ENCODE peak calls at places on chromosomes 7 and 10, in ten cellular contexts. M is neuronal stem cell; Z is HFF-Myc; C is GM23338; V is CD4-positive, CD25-positive, alpha-beta regulatory T cell; T is lower lobe of right lung; R is upper lobe of right lung; Y is transverse colon; J is small intestine; U is cardiac fibroblast. O is an unnamed sample.

GRCh38 chr7:65438593-65438992 is 64.9 kb downstream of the ZNF92 start:
- DNase-seq in U (peak; percentile 95), T (no peak), C (no peak), J (no peak), V (no peak), M (no peak), R (no peak), Z (peak; percentile 36), Y (no peak), O (no peak)

GRCh38 chr10:60747817-60748469 is 30.3 kb upstream of the CDK1 start:
- DNase-seq in Y (no peak), U (no peak), V (no peak), R (no peak), Z (no peak), C (no peak), M (no peak), J (no peak), T (no peak), O (no peak)

GRCh38 chr7:155692317-155692716 is 47.9 kb downstream of the RBM33 start:
- DNase-seq in U (no peak), C (no peak), R (no peak), T (no peak), J (no peak), M (no peak), V (peak; percentile 27), Z (no peak), Y (no peak), O (no peak)

GRCh38 chr7:71885487-71885886 is 526.7 kb downstream of the CALN1 start:
- DNase-seq in Y (no peak), C (no peak), R (no peak), T (no peak), M (no peak), V (no peak), Z (no peak), U (no peak), J (no peak), O (no peak)

GRCh38 chr10:95756796-95757657 is 1.1 kb downstream of the ENTPD1 start:
- DNase-seq in Y (no peak), V (no peak), J (no peak), M (no peak), U (no peak), R (no peak), C (no peak), T (no peak), Z (no peak), O (no peak)

GRCh38 chr10:70512149-70512611 is 33.6 kb downstream of the PALD1 start:
- DNase-seq in C (no peak), M (no peak), J (no peak), R (no peak), Y (no peak), V (no peak), Z (no peak), T (no peak), U (no peak), O (no peak)

GRCh38 chr7:19747740-19748339 is 25.6 kb downstream of the TMEM196 start:
- DNase-seq in Y (no peak), C (peak; percentile 82), T (no peak), Z (no peak), J (peak; percentile 48), M (peak; percentile 37), V (peak; percentile 20), U (peak; percentile 63), R (no peak), O (no peak)

GRCh38 chr7:92682767-92683539 is 92.8 kb upstream of the FAM133B start:
- DNase-seq in J (no peak), M (no peak), V (peak; percentile 65), Y (no peak), U (peak; percentile 38), T (no peak), R (no peak), Z (no peak), C (no peak), O (no peak)

GRCh38 chr10:50510517-50511473 is 113.0 kb downstream of the SGMS1 start:
- DNase-seq in V (peak; percentile 48), Y (no peak), C (no peak), J (no peak), R (no peak), U (no peak), M (no peak), T (no peak), Z (no peak), O (no peak)

GRCh38 chr10:79196470-79197461 is 128.0 kb downstream of the ZMIZ1 start:
- DNase-seq in Z (no peak), M (peak; percentile 76), Y (peak; percentile 82), V (peak; percentile 64), U (peak; percentile 70), R (peak; percentile 90), J (peak; percentile 69), C (peak; percentile 88), T (peak; percentile 84), O (peak; percentile 86)

GRCh38 chr7:137484326-137484725 is 140.8 kb upstream of the PTN start:
- DNase-seq in U (no peak), V (no peak), Y (no peak), M (peak; percentile 18), J (no peak), R (no peak), Z (no peak), C (no peak), T (no peak), O (no peak)

GRCh38 chr7:137476937-137477336 is 133.4 kb upstream of the PTN start:
- DNase-seq in J (no peak), C (no peak), U (peak; percentile 13), M (no peak), T (no peak), Y (no peak), Z (no peak), V (no peak), R (no peak), O (no peak)

GRCh38 chr7:137482466-137482865 is 138.9 kb upstream of the PTN start:
- DNase-seq in R (no peak), C (no peak), Y (no peak), M (no peak), V (no peak), Z (no peak), J (no peak), T (no peak), U (no peak), O (no peak)

GRCh38 chr7:137480824-137481365 is 137.4 kb upstream of the PTN start:
- DNase-seq in Y (no peak), T (no peak), M (no peak), C (no peak), V (no peak), Z (no peak), R (no peak), U (peak; percentile 23), J (no peak), O (no peak)

DNA sequence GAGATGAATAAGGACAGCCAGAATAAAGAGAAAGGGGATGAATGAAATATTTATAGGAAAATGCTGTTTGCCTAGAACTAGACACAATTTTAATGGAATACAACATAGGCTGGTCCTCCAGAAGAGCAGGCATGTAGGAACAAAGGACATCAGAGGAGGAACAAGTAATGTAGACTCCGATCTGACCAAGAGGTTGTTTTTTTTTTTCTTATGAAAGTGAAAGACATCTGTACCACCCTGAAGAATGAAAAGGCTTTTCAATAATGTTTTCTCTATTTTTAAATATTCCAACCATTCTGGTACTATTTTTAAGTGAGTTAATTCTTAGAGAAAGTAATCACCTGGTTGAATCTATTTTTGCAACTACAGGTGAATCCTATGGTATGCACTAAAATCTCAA is 136.9 kb upstream of the PTN start:
- DNase-seq in T (no peak), C (no peak), R (no peak), U (no peak), Z (no peak), Y (no peak), M (no peak), J (no peak), V (no peak), O (no peak)
- H3K4me3 ChIP-seq in T (no peak overlapping the region), C (no peak overlapping the region), R (no peak overlapping the region), U (no peak overlapping the region), Z (no peak overlapping the region), Y (no peak overlapping the region), M (no peak overlapping the region), J (no peak overlapping the region), V (no peak overlapping the region), O (no peak overlapping the region)

GRCh38 chr10:57260175-57260574 is 899.1 kb upstream of the ZWINT start:
- DNase-seq in Y (no peak), C (no peak), R (no peak), U (no peak), Z (no peak), V (no peak), T (no peak), M (no peak), J (no peak), O (no peak)

GRCh38 chr10:57262908-57263307 is 901.8 kb upstream of the ZWINT start:
- DNase-seq in U (no peak), Y (no peak), M (no peak), C (no peak), J (no peak), T (no peak), R (no peak), Z (no peak), V (no peak), O (no peak)
- H3K4me3 ChIP-seq in U (no peak overlapping the region), Y (no peak overlapping the region), M (no peak overlapping the region), C (no peak overlapping the region), J (no peak overlapping the region), T (no peak overlapping the region), R (no peak overlapping the region), Z (no peak overlapping the region), V (no peak overlapping the region), O (no peak overlapping the region)

GRCh38 chr10:102743078-102743587 is 615 bp upstream of the WBP1L start:
- DNase-seq in V (no peak), Y (no peak), T (no peak), U (no peak), C (no peak), Z (no peak), R (no peak), M (no peak), J (no peak), O (no peak)
- H3K4me3 ChIP-seq in V (peak overlapping the region; percentile 91), Y (no peak overlapping the region), T (peak overlapping the region; percentile 29), U (no peak overlapping the region), C (peak overlapping the region; percentile 40), Z (no peak overlapping the region), R (peak overlapping the region; percentile 93), M (no peak overlapping the region), J (no peak overlapping the region), O (peak overlapping the region; percentile 87)

GRCh38 chr10:32315426-32315825 is 31.5 kb downstream of the EPC1 start:
- DNase-seq in Y (no peak), V (no peak), T (no peak), M (no peak), U (no peak), C (no peak), R (no peak), J (no peak), Z (no peak), O (no peak)

GRCh38 chr10:32317795-32318194 is 29.2 kb downstream of the EPC1 start:
- DNase-seq in R (no peak), V (peak; percentile 89), U (no peak), T (no peak), J (peak; percentile 11), Z (no peak), M (no peak), C (no peak), Y (no peak), O (no peak)

GRCh38 chr10:32314588-32314987 is 32.4 kb downstream of the EPC1 start:
- DNase-seq in T (no peak), J (no peak), C (no peak), U (no peak), Z (no peak), M (no peak), Y (no peak), V (no peak), R (no peak), O (no peak)

GRCh38 chr10:32321016-32321631 is 25.8 kb downstream of the EPC1 start:
- DNase-seq in U (no peak), Z (no peak), C (no peak), M (no peak), Y (no peak), R (no peak), T (no peak), V (no peak), J (no peak), O (no peak)

GRCh38 chr10:32318476-32318896 is 28.5 kb downstream of the EPC1 start:
- DNase-seq in Z (no peak), V (peak; percentile 37), U (peak; percentile 27), C (no peak), Y (no peak), T (no peak), R (no peak), M (no peak), J (no peak), O (no peak)
- H3K4me3 ChIP-seq in Z (no peak overlapping the region), V (peak overlapping the region; percentile 68), U (no peak overlapping the region), C (no peak overlapping the region), Y (no peak overlapping the region), T (no peak overlapping the region), R (no peak overlapping the region), M (no peak overlapping the region), J (no peak overlapping the region), O (no peak overlapping the region)